ENCODE peak calls at places on chromosomes 3 and 15, in nine cellular contexts. G is sigmoid colon; R is SK-N-SH; Z is CD8-positive, alpha-beta T cell; W is endothelial cell; C is hepatocyte; Y is AG04449; H is astrocyte of the spinal cord; X is fibroblast of pulmonary artery. P is an unnamed sample.

GRCh38 chr3:22245122-22245521 is 494.1 kb upstream of the ZNF385D start:
- DNase-seq in C (peak; percentile 20), Z (no peak), W (no peak), X (peak; percentile 84), G (no peak), H (peak; percentile 90), R (no peak), Y (no peak), P (peak; percentile 97)

GRCh38 chr3:97970929-97971460 is 1.2 kb downstream of the RIOX2 start:
- DNase-seq in G (no peak), Y (no peak), X (no peak), C (no peak), H (no peak), R (peak; percentile 25), W (no peak), Z (no peak), P (no peak)

GRCh38 chr3:33212406-33212805 is 6.2 kb downstream of the SUSD5 start:
- DNase-seq in C (no peak), Z (no peak), H (no peak), R (no peak), W (no peak), Y (no peak), X (no peak), G (no peak), P (no peak)

GRCh38 chr3:123871946-123872345 is 12.2 kb downstream of the MYLK start:
- DNase-seq in Y (no peak), Z (no peak), G (no peak), W (no peak), X (peak; percentile 38), H (peak; percentile 67), C (no peak), R (no peak), P (no peak)

GRCh38 chr3:126983653-126984390 is 907 bp downstream of the PLXNA1 start:
- DNase-seq in G (no peak), Y (no peak), Z (no peak), X (peak; percentile 42), H (peak; percentile 17), W (peak; percentile 49), C (peak; percentile 74), R (peak; percentile 78), P (no peak)

GRCh38 chr3:58588030-58588614 is 10.9 kb upstream of the FAM107A start:
- DNase-seq in G (no peak), X (peak; percentile 61), C (peak; percentile 60), W (peak; percentile 65), Y (no peak), H (peak; percentile 39), Z (no peak), R (no peak), P (no peak)

GRCh38 chr3:160968731-160969130 is 136.4 kb downstream of the B3GALNT1 start:
- DNase-seq in X (peak; percentile 1), C (no peak), Z (no peak), W (no peak), H (peak; percentile 38), G (no peak), Y (peak; percentile 12), R (no peak), P (peak; percentile 28)

GRCh38 chr15:62770111-62770660 is 272.4 kb upstream of the TPM1 start:
- DNase-seq in Z (no peak), R (no peak), G (no peak), Y (no peak), H (no peak), C (no peak), X (no peak), W (no peak), P (no peak)

GRCh38 chr3:63202529-63202928 is 75.6 kb upstream of the SYNPR start:
- DNase-seq in R (no peak), G (no peak), Z (no peak), H (no peak), X (no peak), W (no peak), C (no peak), Y (no peak), P (no peak)

GRCh38 chr3:188367741-188368140 is 213.8 kb downstream of the LPP start:
- DNase-seq in G (no peak), Y (no peak), C (no peak), X (no peak), Z (no peak), W (no peak), R (no peak), H (no peak), P (peak; percentile 52)

GRCh38 chr3:185693985-185694675 is 108.0 kb downstream of the SENP2 start:
- DNase-seq in G (no peak), Z (no peak), R (no peak), Y (no peak), C (no peak), H (peak; percentile 66), X (peak; percentile 54), W (no peak), P (peak; percentile 65)

GRCh38 chr15:78840661-78841060 is 29.4 kb upstream of the ADAMTS7 start:
- DNase-seq in W (no peak), X (no peak), C (no peak), G (no peak), H (no peak), Z (no peak), R (peak; percentile 13), Y (no peak), P (peak; percentile 11)

GRCh38 chr15:47857384-47858168 is 140.3 kb downstream of the SEMA6D start:
- DNase-seq in Y (no peak), X (no peak), H (no peak), R (no peak), Z (no peak), G (no peak), C (no peak), W (no peak), P (no peak)

GRCh38 chr15:92623435-92623834 is 32.1 kb downstream of the FAM174B start:
- DNase-seq in R (no peak), W (no peak), Z (no peak), Y (no peak), X (no peak), C (no peak), G (peak; percentile 45), H (no peak), P (no peak)

GRCh38 chr15:69433831-69434230 is 18.8 kb upstream of the RPLP1 start:
- DNase-seq in W (no peak), Y (no peak), H (no peak), G (no peak), R (no peak), X (no peak), Z (no peak), C (no peak), P (no peak)

DNA sequence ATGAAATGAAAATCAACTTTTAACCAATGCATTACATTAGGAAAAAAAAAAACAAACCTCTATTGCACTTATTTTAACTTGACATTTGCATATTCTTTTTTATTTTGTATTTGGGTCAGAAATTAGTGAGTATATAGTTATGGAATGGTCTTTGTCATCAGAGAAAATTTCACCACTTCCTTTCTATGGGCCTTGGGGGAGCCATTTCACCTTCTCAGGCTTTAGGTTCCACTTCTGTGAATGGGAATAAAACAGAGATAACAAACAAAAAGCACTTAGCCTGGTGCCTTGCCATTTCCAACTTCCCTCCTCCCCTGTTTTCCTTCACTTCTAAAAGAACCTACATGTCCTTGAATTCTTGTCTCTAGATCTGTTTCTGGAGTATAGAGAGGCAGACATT is 168.0 kb upstream of the STT3B start:
- DNase-seq in Y (no peak), R (no peak), W (no peak), X (peak; percentile 70), C (no peak), Z (no peak), H (peak; percentile 63), G (no peak), P (peak; percentile 62)
- TF ChIP-seq CTCF in Y (peak; percentile 6), R (peak; percentile 32), W (no peak), X (no peak), C (no peak), Z (no peak), H (peak; percentile 22), G (no peak), P (peak; percentile 39)

DNA sequence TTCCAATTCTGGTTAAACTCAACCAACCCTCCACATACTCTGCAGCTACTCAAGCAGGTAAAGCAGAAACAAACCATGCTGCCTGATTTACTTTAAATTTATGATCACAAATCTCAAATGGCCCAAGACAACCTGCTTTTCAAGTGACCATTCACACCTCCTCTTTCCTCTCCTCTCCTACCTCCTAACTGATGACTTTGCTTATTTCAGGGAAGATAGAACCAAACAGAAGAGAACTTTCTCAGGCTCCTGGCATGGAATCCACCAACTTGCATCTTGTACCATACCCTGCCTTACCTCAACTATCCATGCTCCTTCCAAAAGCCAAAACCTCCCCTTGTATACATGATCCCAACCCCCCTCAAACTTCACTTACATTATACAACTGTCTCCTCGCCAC is 18.5 kb downstream of the ULK4 start:
- DNase-seq in R (no peak), W (no peak), H (no peak), X (no peak), Y (no peak), G (no peak), C (no peak), Z (no peak), P (no peak)
- TF ChIP-seq CTCF in R (no peak), W (no peak), H (no peak), X (no peak), Y (no peak), G (no peak), C (no peak), Z (no peak), P (no peak)

GRCh38 chr3:171871392-171872274 is 28.5 kb downstream of the TMEM212 start:
- DNase-seq in Y (no peak), G (no peak), C (no peak), R (no peak), H (peak; percentile 38), W (no peak), X (no peak), Z (no peak), P (no peak)

GRCh38 chr3:171863920-171864319 is 20.8 kb downstream of the TMEM212 start:
- DNase-seq in G (no peak), Z (no peak), R (no peak), Y (no peak), X (no peak), C (no peak), H (no peak), W (no peak), P (no peak)

GRCh38 chr3:171862993-171863521 is 19.9 kb downstream of the TMEM212 start:
- DNase-seq in Z (no peak), G (no peak), Y (no peak), X (peak; percentile 87), R (no peak), H (peak; percentile 47), W (no peak), C (no peak), P (peak; percentile 79)

GRCh38 chr3:171865191-171865865 is 22.2 kb downstream of the TMEM212 start:
- DNase-seq in R (no peak), Y (no peak), Z (no peak), W (no peak), X (peak; percentile 44), H (no peak), C (no peak), G (no peak), P (peak; percentile 34)

DNA sequence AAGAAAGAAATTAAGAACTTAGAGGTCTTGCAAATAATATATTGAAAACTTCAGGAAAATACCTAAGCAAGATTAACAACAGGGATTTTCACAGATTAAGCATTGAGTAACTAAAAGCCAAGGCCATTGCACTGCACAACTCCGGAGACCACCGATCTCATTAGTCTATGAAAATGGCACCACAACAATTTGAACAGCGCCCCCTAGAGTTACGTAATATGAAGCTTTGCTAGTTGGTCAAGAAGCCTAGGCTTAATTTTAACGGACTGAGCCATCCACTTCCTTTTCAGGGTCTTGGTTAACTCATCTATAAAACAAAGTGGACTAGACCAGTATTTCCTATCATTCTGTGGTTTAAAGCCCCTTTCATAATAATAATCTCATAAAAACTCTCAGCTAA is 24.8 kb downstream of the TMEM212 start:
- DNase-seq in X (no peak), Y (no peak), W (no peak), Z (no peak), H (no peak), C (no peak), G (no peak), R (no peak), P (no peak)
- TF ChIP-seq CTCF in X (peak; percentile 24), Y (no peak), W (peak; percentile 75), Z (no peak), H (peak; percentile 26), C (peak; percentile 32), G (no peak), R (peak; percentile 59), P (peak; percentile 23)

GRCh38 chr3:81995334-81995733 is 233.9 kb upstream of the GBE1 start:
- DNase-seq in W (no peak), C (no peak), R (no peak), X (no peak), Z (no peak), G (no peak), Y (no peak), H (no peak), P (no peak)
- TF ChIP-seq CTCF in W (no peak), C (peak; percentile 5), R (peak; percentile 11), X (no peak), Z (no peak), G (no peak), Y (no peak), H (peak; percentile 8), P (no peak)

P was measured in AG10803.